ENCODE peak calls at places on chromosomes 3 and 15, in seven cellular contexts. One of them, this sample, is unnamed.

GRCh38 chr3:190339130-190339529 is 16.9 kb upstream of the CLDN1 start:
- DNase-seq in NCI-H748 treated with DMSO at 0.1 percent for 48 hours: no peak
- DNase-seq in body of pancreas: no peak
- DNase-seq in kidney epithelial cell: no peak
- DNase-seq in memory B cell: no peak
- DNase-seq in sciatic nerve: no peak
- DNase-seq in left colon: no peak
- DNase-seq in this sample: no peak

GRCh38 chr15:38176155-38176554 is 76.5 kb upstream of the SPRED1 start:
- DNase-seq in NCI-H748 treated with DMSO at 0.1 percent for 48 hours: no peak
- DNase-seq in body of pancreas: no peak
- DNase-seq in kidney epithelial cell: peak; percentile 74
- DNase-seq in memory B cell: no peak
- DNase-seq in sciatic nerve: no peak
- DNase-seq in left colon: no peak
- DNase-seq in this sample: peak; percentile 58

GRCh38 chr3:107561980-107562379 is 39.2 kb downstream of the BBX start:
- DNase-seq in NCI-H748 treated with DMSO at 0.1 percent for 48 hours: no peak
- DNase-seq in body of pancreas: no peak
- DNase-seq in kidney epithelial cell: no peak
- DNase-seq in memory B cell: no peak
- DNase-seq in sciatic nerve: no peak
- DNase-seq in left colon: no peak
- DNase-seq in this sample: no peak

GRCh38 chr3:193805448-193805847 is 212.4 kb downstream of the OPA1 start:
- DNase-seq in NCI-H748 treated with DMSO at 0.1 percent for 48 hours: peak; percentile 52
- DNase-seq in body of pancreas: peak; percentile 70
- DNase-seq in kidney epithelial cell: peak; percentile 97
- DNase-seq in memory B cell: no peak
- DNase-seq in sciatic nerve: peak; percentile 81
- DNase-seq in left colon: peak; percentile 54
- DNase-seq in this sample: no peak

GRCh38 chr3:50196253-50196801 is 4.9 kb downstream of the GNAT1 start:
- DNase-seq in NCI-H748 treated with DMSO at 0.1 percent for 48 hours: no peak
- DNase-seq in body of pancreas: no peak
- DNase-seq in kidney epithelial cell: no peak
- DNase-seq in memory B cell: no peak
- DNase-seq in sciatic nerve: no peak
- DNase-seq in left colon: no peak
- DNase-seq in this sample: no peak

GRCh38 chr3:128133273-128133883 is 9.8 kb upstream of the RUVBL1 start:
- DNase-seq in NCI-H748 treated with DMSO at 0.1 percent for 48 hours: peak; percentile 19
- DNase-seq in body of pancreas: peak; percentile 46
- DNase-seq in kidney epithelial cell: no peak
- DNase-seq in memory B cell: peak; percentile 34
- DNase-seq in sciatic nerve: no peak
- DNase-seq in left colon: peak; percentile 35
- DNase-seq in this sample: no peak

GRCh38 chr3:197516517-197516889 is 39.3 kb downstream of the BDH1 start:
- DNase-seq in NCI-H748 treated with DMSO at 0.1 percent for 48 hours: no peak
- DNase-seq in body of pancreas: no peak
- DNase-seq in kidney epithelial cell: peak; percentile 99
- DNase-seq in memory B cell: no peak
- DNase-seq in sciatic nerve: peak; percentile 54
- DNase-seq in left colon: no peak
- DNase-seq in this sample: peak; percentile 74

GRCh38 chr3:16064660-16065414 is 109.6 kb upstream of the GALNT15 start:
- DNase-seq in NCI-H748 treated with DMSO at 0.1 percent for 48 hours: no peak
- DNase-seq in body of pancreas: peak; percentile 49
- DNase-seq in kidney epithelial cell: no peak
- DNase-seq in memory B cell: no peak
- DNase-seq in sciatic nerve: peak; percentile 91
- DNase-seq in left colon: peak; percentile 41
- DNase-seq in this sample: peak; percentile 62

GRCh38 chr15:71201471-71201870 is 86.2 kb downstream of the THSD4 start:
- DNase-seq in NCI-H748 treated with DMSO at 0.1 percent for 48 hours: peak; percentile 93
- DNase-seq in body of pancreas: no peak
- DNase-seq in kidney epithelial cell: no peak
- DNase-seq in memory B cell: no peak
- DNase-seq in sciatic nerve: no peak
- DNase-seq in left colon: peak; percentile 28
- DNase-seq in this sample: no peak

GRCh38 chr3:67897686-67898336 is 243.4 kb upstream of the SUCLG2 start:
- DNase-seq in NCI-H748 treated with DMSO at 0.1 percent for 48 hours: no peak
- DNase-seq in body of pancreas: no peak
- DNase-seq in kidney epithelial cell: no peak
- DNase-seq in memory B cell: no peak
- DNase-seq in sciatic nerve: no peak
- DNase-seq in left colon: no peak
- DNase-seq in this sample: no peak

GRCh38 chr3:65245133-65246076 is 557.6 kb upstream of the ADAMTS9 start:
- DNase-seq in NCI-H748 treated with DMSO at 0.1 percent for 48 hours: no peak
- DNase-seq in body of pancreas: no peak
- DNase-seq in kidney epithelial cell: no peak
- DNase-seq in memory B cell: no peak
- DNase-seq in sciatic nerve: no peak
- DNase-seq in left colon: no peak
- DNase-seq in this sample: peak; percentile 27

This sample was measured in GM03348.